ENCODE peak calls at places on chromosomes 7 and 10, in four cellular contexts. V, Y, W and B are unnamed samples.

GRCh38 chr10:113133497-113133896 is 183.4 kb downstream of the TCF7L2 start:
- DNase-seq in Y (no peak), W (no peak), V (no peak), B (no peak)

GRCh38 chr7:75888464-75889222 is 9.8 kb downstream of the RHBDD2 start:
- DNase-seq in Y (no peak), V (no peak), W (no peak), B (peak)

GRCh38 chr7:151539055-151539714 is 19.5 kb upstream of the RHEB start:
- DNase-seq in V (no peak), Y (no peak), W (no peak), B (no peak)

GRCh38 chr7:17020250-17020649 is 138.5 kb upstream of the AGR3 start:
- DNase-seq in W (no peak), Y (no peak), V (no peak), B (no peak)

GRCh38 chr10:111034598-111035310 is 42.1 kb upstream of the ADRA2A start:
- DNase-seq in V (no peak), Y (no peak), W (no peak), B (no peak)

GRCh38 chr10:105707603-105708002 is 1066.5 kb downstream of the SORCS3 start:
- DNase-seq in Y (no peak), W (no peak), V (no peak), B (no peak)

GRCh38 chr7:27142562-27143021 is 889 bp downstream of the HOXA5 start:
- DNase-seq in V (no peak), Y (no peak), W (no peak), B (no peak)

GRCh38 chr10:45627412-45628048 is 45.0 kb downstream of the ZFAND4 start:
- DNase-seq in W (peak), V (no peak), Y (no peak), B (no peak)

GRCh38 chr10:31036209-31036608 is 4.5 kb upstream of the ZNF438 start:
- DNase-seq in V (no peak), W (no peak), Y (no peak), B (no peak)